ENCODE peak calls at places on chromosomes 6 and 20, in nine cellular contexts. D is AG09319, W is left ventricle myocardium inferior, V is Peyer's patch, N is mammary epithelial cell, Q is glomerular endothelial cell, Z is SJSA1, B is hepatocyte, H is GM12891. Y is an unnamed sample.

GRCh38 chr6:21596379-21597242 is 3.1 kb downstream of the SOX4 start:
- DNase-seq in N (peak), B (peak), Z (peak), Q (no peak), V (peak), W (peak), H (peak), D (no peak), Y (peak)

GRCh38 chr20:19129976-19130612 is 82.3 kb upstream of the SLC24A3 start:
- DNase-seq in Q (no peak), H (no peak), W (no peak), Z (no peak), N (no peak), V (no peak), D (no peak), B (peak), Y (no peak)

GRCh38 chr6:112031956-112032355 is 21.9 kb upstream of the CCN6 start:
- DNase-seq in V (no peak), Q (no peak), B (no peak), N (no peak), H (no peak), D (no peak), Z (no peak), W (no peak), Y (no peak)

GRCh38 chr20:14879020-14879697 is 541.7 kb upstream of the FLRT3 start:
- DNase-seq in B (peak), Q (peak), W (no peak), V (no peak), D (peak), H (no peak), Z (no peak), N (peak), Y (no peak)

GRCh38 chr6:50259903-50260302 is 210.2 kb upstream of the DEFB112 start:
- DNase-seq in N (no peak), D (no peak), Q (no peak), Z (no peak), V (no peak), H (no peak), B (no peak), W (no peak), Y (no peak)

GRCh38 chr20:48826883-48827771 is 672 bp downstream of the PREX1 start:
- DNase-seq in W (no peak), Z (peak), H (no peak), Q (no peak), N (no peak), B (no peak), V (no peak), D (no peak), Y (peak)

GRCh38 chr6:158789115-158789917 is 29.9 kb downstream of the EZR start:
- DNase-seq in W (no peak), N (no peak), Z (no peak), Q (no peak), H (no peak), V (peak), D (no peak), B (no peak), Y (no peak)

GRCh38 chr20:14919473-14920157 is 582.2 kb upstream of the FLRT3 start:
- DNase-seq in W (no peak), V (no peak), B (peak), Q (no peak), N (peak), D (peak), Z (no peak), H (no peak), Y (no peak)

GRCh38 chr6:81683928-81684327 is 68.6 kb downstream of the TENT5A start:
- DNase-seq in H (no peak), B (no peak), Q (no peak), W (no peak), D (no peak), N (no peak), V (no peak), Z (no peak), Y (no peak)

GRCh38 chr6:3226422-3227362 is 761 bp downstream of the TUBB2B start:
- DNase-seq in Q (no peak), B (peak), V (no peak), Z (peak), D (no peak), H (peak), W (no peak), N (no peak), Y (peak)

GRCh38 chr20:52031574-52032303 is 159.8 kb downstream of the ZFP64 start:
- DNase-seq in H (no peak), Q (peak), B (peak), N (no peak), V (no peak), D (peak), Z (peak), W (no peak), Y (no peak)

GRCh38 chr20:50339196-50339901 is 148.7 kb downstream of the CEBPB start:
- DNase-seq in Q (no peak), N (no peak), H (no peak), D (no peak), B (no peak), V (no peak), W (no peak), Z (peak), Y (no peak)

GRCh38 chr6:93417421-93417996 is 1.9 kb downstream of the EPHA7 start:
- DNase-seq in V (no peak), W (no peak), B (peak), D (no peak), N (no peak), Z (no peak), H (no peak), Q (no peak), Y (no peak)

GRCh38 chr6:38350882-38351281 is 288.8 kb downstream of the BTBD9 start:
- DNase-seq in N (no peak), B (peak), V (no peak), W (no peak), D (no peak), Z (no peak), Q (no peak), H (no peak), Y (no peak)

GRCh38 chr6:89928604-89929003 is 34.3 kb downstream of the GJA10 start:
- DNase-seq in V (no peak), W (no peak), H (no peak), Q (no peak), D (no peak), Z (no peak), B (no peak), N (peak), Y (no peak)

GRCh38 chr20:45343445-45343866 is 4.8 kb downstream of the SDC4 start:
- DNase-seq in W (no peak), Q (no peak), B (peak), Z (no peak), V (no peak), H (no peak), D (no peak), N (peak), Y (no peak)

GRCh38 chr20:14334306-14334930 is 3.0 kb downstream of the FLRT3 start:
- DNase-seq in H (no peak), Q (no peak), B (peak), D (peak), N (peak), Z (no peak), V (no peak), W (no peak), Y (no peak)

GRCh38 chr20:38007526-38007925 is 25.7 kb downstream of the TTI1 start:
- DNase-seq in V (no peak), W (no peak), Z (no peak), N (no peak), H (no peak), D (no peak), B (no peak), Q (no peak), Y (no peak)

Y was measured in psoas muscle.